ENCODE peak calls at places on chromosomes 11 and 22, in seven cellular contexts. Q is RCC 7860, D is HFFc6, I is mucosa of descending colon, G is LoVo, X is heart right ventricle, U is lower leg skin. S is an unnamed sample.

GRCh38 chr22:35463231-35463933 is 63.4 kb downstream of the MCM5 start:
- DNase-seq in D (no peak), I (no peak), G (no peak), Q (no peak), X (no peak), U (no peak), S (no peak)

GRCh38 chr11:11265994-11266606 is 87.0 kb downstream of the CSNK2A3 start:
- DNase-seq in X (peak), D (no peak), G (peak), I (peak), Q (no peak), U (no peak), S (peak)

GRCh38 chr11:5288912-5289525 is 12.7 kb downstream of the OR51B4 start:
- DNase-seq in X (no peak), I (no peak), G (no peak), U (no peak), D (no peak), Q (peak), S (no peak)

GRCh38 chr11:109914809-109915653 is 178.2 kb upstream of the ZC3H12C start:
- DNase-seq in G (no peak), I (no peak), Q (no peak), D (no peak), U (no peak), X (no peak), S (peak)

GRCh38 chr11:78672850-78673641 is 98.4 kb upstream of the NARS2 start:
- DNase-seq in X (no peak), G (no peak), Q (no peak), D (no peak), U (no peak), I (no peak), S (no peak)

GRCh38 chr11:8228206-8228605 is 35.5 kb downstream of the LMO1 start:
- DNase-seq in U (no peak), G (no peak), I (no peak), D (no peak), Q (no peak), X (no peak), S (no peak)

GRCh38 chr11:42890773-42891172 is 421.0 kb upstream of the API5 start:
- DNase-seq in G (no peak), D (no peak), I (no peak), U (no peak), X (no peak), Q (no peak), S (no peak)

GRCh38 chr11:117052196-117053149 is 45.8 kb downstream of the SIK3 start:
- DNase-seq in D (no peak), Q (no peak), X (no peak), I (no peak), U (no peak), G (no peak), S (no peak)

GRCh38 chr22:27985323-27986275 is 66.5 kb upstream of the PITPNB start:
- DNase-seq in I (no peak), U (no peak), Q (no peak), X (no peak), G (no peak), D (no peak), S (no peak)

GRCh38 chr11:8342821-8343681 is 79.4 kb upstream of the LMO1 start:
- DNase-seq in I (no peak), X (no peak), D (no peak), U (no peak), G (no peak), Q (peak), S (no peak)

GRCh38 chr11:84019576-84020194 is 733.5 kb upstream of the CCDC90B start:
- DNase-seq in Q (no peak), G (no peak), X (no peak), D (peak), I (no peak), U (no peak), S (no peak)

GRCh38 chr11:16392646-16393045 is 36.3 kb upstream of the SOX6 start:
- DNase-seq in D (no peak), I (no peak), X (no peak), Q (no peak), G (no peak), U (no peak), S (no peak)

GRCh38 chr11:34075178-34075820 is 23.8 kb downstream of the CAPRIN1 start:
- DNase-seq in G (peak), X (no peak), D (peak), I (no peak), U (no peak), Q (peak), S (no peak)

GRCh38 chr11:14892577-14892976 is 546 bp upstream of the CYP2R1 start:
- DNase-seq in X (no peak), I (no peak), G (no peak), U (no peak), D (no peak), Q (no peak), S (no peak)

GRCh38 chr22:39904864-39905263 is 4.0 kb downstream of the GRAP2 start:
- DNase-seq in X (no peak), U (no peak), Q (no peak), D (no peak), G (no peak), I (no peak), S (no peak)

GRCh38 chr11:117535201-117535869 is 207.7 kb downstream of the CEP164 start:
- DNase-seq in I (peak), G (no peak), D (no peak), U (peak), X (peak), Q (no peak), S (no peak)

GRCh38 chr11:73393479-73394415 is 17.5 kb downstream of the RELT start:
- DNase-seq in Q (peak), G (peak), U (peak), D (peak), I (peak), X (peak), S (peak)

GRCh38 chr22:31680764-31681624 is 19.0 kb upstream of the PISD start:
- DNase-seq in G (peak), U (no peak), X (no peak), I (peak), Q (peak), D (peak), S (peak)

GRCh38 chr11:30113326-30113873 is 96.6 kb upstream of the KCNA4 start:
- DNase-seq in G (no peak), X (no peak), U (no peak), D (no peak), Q (no peak), I (no peak), S (peak)

GRCh38 chr11:44130751-44131150 is 35.3 kb downstream of the EXT2 start:
- DNase-seq in G (no peak), U (no peak), Q (no peak), I (no peak), D (no peak), X (no peak), S (no peak)

GRCh38 chr22:38074181-38075104 is 9.5 kb downstream of the SLC16A8 start:
- DNase-seq in U (no peak), G (no peak), X (no peak), D (no peak), Q (no peak), I (no peak), S (no peak)

GRCh38 chr11:63764712-63765631 is 3.6 kb downstream of the ZFTA start:
- DNase-seq in X (peak), Q (no peak), D (no peak), U (no peak), I (peak), G (no peak), S (no peak)

GRCh38 chr11:68118753-68119448 is 2.3 kb downstream of the CHKA start:
- DNase-seq in I (peak), X (no peak), U (no peak), Q (no peak), G (no peak), D (no peak), S (no peak)

GRCh38 chr11:68843052-68843561 is 1.4 kb upstream of the CPT1A start:
- DNase-seq in D (no peak), X (no peak), G (no peak), U (no peak), Q (no peak), I (peak), S (no peak)

GRCh38 chr11:96267001-96267489 is 76.0 kb downstream of the MAML2 start:
- DNase-seq in U (no peak), Q (no peak), I (no peak), D (no peak), G (no peak), X (no peak), S (no peak)

GRCh38 chr22:43782448-43782847 is 29.7 kb downstream of the EFCAB6 start:
- DNase-seq in I (no peak), G (no peak), X (no peak), U (no peak), D (no peak), Q (no peak), S (no peak)

GRCh38 chr11:64872790-64873488 is 5.5 kb downstream of the EHD1 start:
- DNase-seq in U (no peak), D (no peak), X (no peak), Q (no peak), I (no peak), G (no peak), S (no peak)

GRCh38 chr11:63683133-63683991 is 2.1 kb downstream of the RTN3 start:
- DNase-seq in D (peak), G (no peak), X (no peak), U (no peak), Q (no peak), I (peak), S (no peak)

S was measured in kidney glomerular epithelial cell.